ENCODE peak calls at places on chromosome 15, in five cellular contexts. C is activated CD4-positive, alpha-beta T cell treated with anti-CD3 and anti-CD28 coated beads, Interleukin-2, amount 10 ng/mL, durations not matched to agents 7 days and 5 days; P is T-helper 9 cell; D is T-helper 17 cell; T is NCI-H526. N is an unnamed sample.

GRCh38 chr15:64917211-64917610 is 5.5 kb downstream of the ANKDD1A start:
- DNase-seq in T (no peak), C (no peak), D (no peak), P (no peak), N (no peak)

GRCh38 chr15:55403531-55403930 is 4.6 kb downstream of the CCPG1 start:
- DNase-seq in T (no peak), P (no peak), D (no peak), C (no peak), N (no peak)

GRCh38 chr15:80643296-80643965 is 51.7 kb upstream of the ABHD17C start:
- DNase-seq in P (no peak), C (no peak), T (no peak), D (no peak), N (no peak)

GRCh38 chr15:87710406-87710805 is 546.1 kb downstream of the NTRK3 start:
- DNase-seq in D (no peak), C (no peak), T (no peak), P (no peak), N (no peak)

GRCh38 chr15:29812384-29812694 is 9.9 kb downstream of the TJP1 start:
- DNase-seq in C (no peak), T (no peak), P (no peak), D (no peak), N (no peak)

GRCh38 chr15:98126326-98127090 is 166.0 kb downstream of the ARRDC4 start:
- DNase-seq in D (no peak), P (no peak), C (no peak), T (no peak), N (no peak)

GRCh38 chr15:53160092-53160704 is 370.1 kb upstream of the ONECUT1 start:
- DNase-seq in D (no peak), P (no peak), C (no peak), T (no peak), N (no peak)

GRCh38 chr15:21267686-21268395 is 172.5 kb downstream of the POTEB3 start:
- DNase-seq in C (no peak), T (no peak), D (no peak), P (no peak), N (no peak)

GRCh38 chr15:38127306-38127731 is 125.3 kb upstream of the SPRED1 start:
- DNase-seq in T (no peak), C (no peak), D (no peak), P (no peak), N (no peak)

GRCh38 chr15:89187301-89187700 is 34.1 kb downstream of the RLBP1 start:
- DNase-seq in C (no peak), P (no peak), T (no peak), D (no peak), N (no peak)

GRCh38 chr15:36769110-36769509 is 189.7 kb downstream of the CDIN1 start:
- DNase-seq in T (no peak), D (no peak), C (no peak), P (no peak), N (no peak)

GRCh38 chr15:78872972-78873795 is 494 bp downstream of the MORF4L1 start:
- DNase-seq in D (peak), T (peak), C (peak), P (peak), N (peak)

N was measured in DND-41.